ENCODE peak calls at places on chromosomes 11 and 22, in nine cellular contexts. H, A, W, S, J, N, B, V and F are unnamed samples.

GRCh38 chr11:2247496-2247895 is 22.9 kb downstream of the ASCL2 start:
- DNase-seq in J (no peak), H (no peak), S (no peak), B (no peak), V (no peak), W (no peak), A (no peak), N (no peak), F (no peak)

GRCh38 chr22:44702479-44703219 is 645 bp downstream of the PRR5 start:
- DNase-seq in H (no peak), A (peak; percentile 41), B (no peak), W (peak; percentile 48), N (no peak), S (peak; percentile 34), J (no peak), V (peak; percentile 23), F (peak; percentile 17)

GRCh38 chr11:133778161-133778560 is 67.2 kb downstream of the SPATA19 start:
- DNase-seq in V (no peak), S (no peak), J (no peak), B (no peak), W (no peak), A (no peak), N (no peak), H (no peak), F (no peak)

GRCh38 chr11:111236355-111236754 is 9.2 kb upstream of the POU2AF2 start:
- DNase-seq in A (no peak), J (no peak), B (no peak), H (no peak), N (no peak), W (no peak), V (no peak), S (no peak), F (no peak)

GRCh38 chr11:11496879-11497278 is 124.9 kb downstream of the GALNT18 start:
- DNase-seq in B (no peak), V (no peak), J (no peak), W (no peak), H (no peak), N (no peak), S (no peak), A (no peak), F (no peak)

GRCh38 chr11:35678471-35678870 is 15.9 kb downstream of the TRIM44 start:
- DNase-seq in V (no peak), J (no peak), B (no peak), A (no peak), W (no peak), N (no peak), S (no peak), H (no peak), F (no peak)

GRCh38 chr11:63022422-63022821 is 6.8 kb upstream of the SLC22A8 start:
- DNase-seq in N (no peak), W (no peak), H (no peak), A (no peak), V (no peak), B (no peak), S (no peak), J (no peak), F (no peak)

GRCh38 chr11:65588199-65589054 is 7.2 kb downstream of the KCNK7 start:
- DNase-seq in V (peak; percentile 44), J (no peak), H (peak; percentile 66), S (peak; percentile 68), B (peak; percentile 79), N (no peak), A (peak; percentile 72), W (peak; percentile 29), F (no peak)

GRCh38 chr11:29051935-29052334 is 943.7 kb downstream of the METTL15 start:
- DNase-seq in V (no peak), S (no peak), B (no peak), A (peak; percentile 72), N (no peak), W (peak; percentile 15), H (no peak), J (no peak), F (no peak)

GRCh38 chr11:28017816-28018215 is 90.1 kb downstream of the KIF18A start:
- DNase-seq in S (peak; percentile 16), J (no peak), N (no peak), A (no peak), H (no peak), B (no peak), W (peak; percentile 49), V (no peak), F (peak; percentile 4)

GRCh38 chr11:124483422-124483821 is 37.9 kb upstream of the OR8B8 start:
- DNase-seq in N (no peak), H (no peak), B (no peak), J (no peak), W (no peak), S (no peak), V (no peak), A (no peak), F (no peak)

GRCh38 chr11:86152006-86152862 is 83.3 kb upstream of the PICALM start:
- DNase-seq in W (peak; percentile 92), N (no peak), J (no peak), B (no peak), H (no peak), V (no peak), A (peak; percentile 66), S (peak; percentile 55), F (no peak)

GRCh38 chr11:121391914-121392313 is 60.2 kb upstream of the SORL1 start:
- DNase-seq in B (no peak), N (no peak), W (no peak), V (peak; percentile 57), S (no peak), H (no peak), A (peak; percentile 75), J (no peak), F (no peak)

GRCh38 chr11:122731500-122731913 is 76.0 kb downstream of the UBASH3B start:
- DNase-seq in B (no peak), W (peak; percentile 89), S (peak; percentile 83), N (no peak), H (no peak), V (no peak), A (no peak), J (no peak), F (peak; percentile 98)

GRCh38 chr11:75508051-75508561 is 17.6 kb downstream of the GDPD5 start:
- DNase-seq in J (no peak), V (no peak), S (no peak), A (no peak), N (no peak), W (no peak), H (no peak), B (no peak), F (no peak)

GRCh38 chr22:43900206-43900605 is 8.4 kb upstream of the PNPLA5 start:
- DNase-seq in B (no peak), H (no peak), S (no peak), W (no peak), N (no peak), A (no peak), V (no peak), J (no peak), F (no peak)

GRCh38 chr22:46775364-46775758 is 12.9 kb downstream of the TBC1D22A start:
- DNase-seq in V (no peak), B (no peak), J (no peak), W (no peak), A (no peak), N (no peak), S (no peak), H (no peak), F (no peak)

GRCh38 chr22:46775789-46776485 is 13.5 kb downstream of the TBC1D22A start:
- DNase-seq in S (no peak), B (no peak), J (no peak), A (no peak), H (no peak), N (no peak), W (no peak), V (no peak), F (no peak)

GRCh38 chr22:46773074-46773473 is 10.6 kb downstream of the TBC1D22A start:
- DNase-seq in W (no peak), J (no peak), V (no peak), S (no peak), H (no peak), A (no peak), N (no peak), B (no peak), F (no peak)

GRCh38 chr22:46776486-46776826 is 14.0 kb downstream of the TBC1D22A start:
- DNase-seq in A (no peak), N (no peak), V (no peak), W (no peak), S (no peak), J (no peak), H (no peak), B (peak; percentile 35), F (no peak)

GRCh38 chr22:46774456-46775363 is 12.3 kb downstream of the TBC1D22A start:
- DNase-seq in B (no peak), S (no peak), W (no peak), H (no peak), A (no peak), N (no peak), J (no peak), V (no peak), F (no peak)
- H3K4me3 ChIP-seq in B (no peak overlapping the region), S (no peak overlapping the region), W (no peak overlapping the region), H (peak overlapping the region; percentile 4), A (peak overlapping the region; percentile 17), N (no peak overlapping the region), J (no peak overlapping the region), V (no peak overlapping the region), F (no peak overlapping the region)

GRCh38 chr11:43427971-43428370 is 69.3 kb downstream of the TTC17 start:
- DNase-seq in H (no peak), N (no peak), W (no peak), J (no peak), A (no peak), S (no peak), B (no peak), V (no peak), F (no peak)
- H3K4me3 ChIP-seq in H (no peak overlapping the region), N (no peak overlapping the region), W (no peak overlapping the region), J (no peak overlapping the region), A (no peak overlapping the region), S (no peak overlapping the region), B (no peak overlapping the region), V (no peak overlapping the region), F (no peak overlapping the region)

GRCh38 chr11:102807921-102808320 is 10.0 kb upstream of the MMP1 start:
- DNase-seq in W (peak; percentile 43), A (peak; percentile 50), V (no peak), B (peak; percentile 16), J (no peak), N (no peak), H (no peak), S (no peak), F (peak; percentile 9)
- H3K4me3 ChIP-seq in W (no peak overlapping the region), A (no peak overlapping the region), V (no peak overlapping the region), B (no peak overlapping the region), J (no peak overlapping the region), N (no peak overlapping the region), H (no peak overlapping the region), S (no peak overlapping the region), F (no peak overlapping the region)

DNA sequence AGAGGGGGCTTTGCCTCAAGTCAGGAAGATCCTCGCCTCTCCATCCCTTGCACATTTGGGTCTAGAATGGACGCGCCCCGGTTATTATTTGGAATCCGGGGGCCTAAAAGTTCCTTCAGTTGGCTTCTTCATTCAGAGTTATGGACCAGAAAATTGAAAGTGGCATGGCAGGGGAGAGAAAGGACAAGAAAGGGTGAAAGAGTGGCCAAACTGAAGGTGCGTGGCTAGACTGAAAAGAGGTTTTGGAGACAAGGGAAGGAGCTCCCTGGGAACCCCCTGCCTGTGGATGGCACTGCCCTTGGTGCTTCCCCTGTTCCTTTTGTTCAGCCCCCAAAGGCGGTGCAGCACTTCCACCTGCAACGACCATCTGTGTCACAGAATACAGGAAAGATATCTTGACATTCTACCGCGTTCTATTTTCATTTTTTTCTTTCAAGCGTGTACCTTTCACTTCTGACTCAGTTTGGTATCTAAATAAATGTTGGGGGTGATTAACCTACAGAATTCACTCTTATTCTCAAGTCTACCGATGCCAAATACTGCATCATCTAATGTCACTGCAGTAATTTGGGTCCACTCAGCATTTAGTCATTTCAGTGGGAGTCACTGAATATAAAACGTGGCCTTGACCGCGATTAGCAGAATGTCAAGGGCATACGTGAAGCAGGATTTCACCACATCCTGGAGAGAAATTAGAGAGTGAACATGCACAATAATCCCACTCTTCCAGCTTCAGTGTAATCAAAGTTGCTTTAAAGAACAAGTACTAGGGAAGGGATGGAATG is 88.1 kb upstream of the ARHGAP32 start:
- DNase-seq in B (peak; percentile 53), J (no peak), A (peak; percentile 22), V (no peak), N (no peak), S (peak; percentile 29), H (no peak), W (peak; percentile 70), F (no peak)
- H3K4me3 ChIP-seq in B (no peak overlapping the region), J (peak overlapping the region; percentile 61), A (peak overlapping the region; percentile 62), V (peak overlapping the region; percentile 52), N (peak overlapping the region; percentile 50), S (peak overlapping the region; percentile 62), H (peak overlapping the region; percentile 74), W (peak overlapping the region; percentile 66), F (peak overlapping the region; percentile 69)